ENCODE peak calls at places on chromosomes 2 and 18, in ten cellular contexts. G is PC-9, L is body of pancreas, M is amniotic stem cell, I is brain microvascular endothelial cell, T is posterior cingulate gyrus, P is aorta, N is GM13977, Y is cardiac fibroblast, Z is caudate nucleus. E is an unnamed sample.

GRCh38 chr2:231568098-231568784 is 24.4 kb upstream of the TEX44 start:
- DNase-seq in T (peak; percentile 50), N (no peak), I (no peak), G (no peak), Y (no peak), M (no peak), P (no peak), Z (no peak), L (no peak), E (no peak)

GRCh38 chr18:76405761-76406356 is 89.2 kb downstream of the ZNF516 start:
- DNase-seq in Y (peak; percentile 79), P (peak; percentile 85), L (peak; percentile 66), I (peak; percentile 57), G (peak; percentile 21), Z (no peak), N (peak; percentile 72), M (no peak), T (no peak), E (peak; percentile 81)

GRCh38 chr2:240564571-240565266 is 3.6 kb upstream of the RNPEPL1 start:
- DNase-seq in T (no peak), Z (no peak), Y (peak; percentile 36), G (no peak), N (no peak), I (no peak), M (no peak), P (no peak), L (no peak), E (no peak)

GRCh38 chr2:40639294-40639693 is 187.4 kb upstream of the SLC8A1 start:
- DNase-seq in Y (no peak), N (no peak), Z (no peak), I (no peak), G (no peak), P (no peak), L (peak; percentile 6), M (no peak), T (no peak), E (peak; percentile 48)

GRCh38 chr2:181627545-181627944 is 29.4 kb downstream of the CERKL start:
- DNase-seq in L (no peak), P (no peak), G (no peak), T (no peak), M (no peak), Y (peak; percentile 19), N (no peak), Z (no peak), I (peak; percentile 20), E (no peak)

GRCh38 chr2:241950878-241951331 is 81.4 kb downstream of the RTP5 start:
- DNase-seq in N (peak; percentile 91), P (peak; percentile 92), L (peak; percentile 80), G (peak; percentile 85), M (peak; percentile 31), Z (peak; percentile 33), T (peak; percentile 96), I (peak; percentile 65), Y (peak; percentile 71), E (peak; percentile 69)

GRCh38 chr18:42614619-42615293 is 500.7 kb downstream of the RIT2 start:
- DNase-seq in I (peak; percentile 82), M (no peak), T (no peak), L (no peak), N (no peak), P (no peak), Y (peak; percentile 80), G (no peak), Z (no peak), E (no peak)

GRCh38 chr2:227010433-227010832 is 153.6 kb downstream of the COL4A4 start:
- DNase-seq in G (no peak), N (no peak), I (peak; percentile 29), Y (peak; percentile 81), L (no peak), P (no peak), Z (no peak), M (no peak), T (no peak), E (no peak)

GRCh38 chr2:113078350-113078839 is 10.6 kb downstream of the IL1F10 start:
- DNase-seq in N (no peak), Y (peak; percentile 38), Z (no peak), L (peak; percentile 37), M (no peak), I (peak; percentile 16), T (no peak), G (peak; percentile 76), P (no peak), E (no peak)

GRCh38 chr18:48022021-48022420 is 91.6 kb upstream of the SMAD2 start:
- DNase-seq in Z (no peak), N (no peak), T (no peak), L (no peak), Y (no peak), I (no peak), M (no peak), G (no peak), P (peak; percentile 64), E (no peak)

GRCh38 chr2:71150082-71150816 is 19.8 kb downstream of the MPHOSPH10 start:
- DNase-seq in P (no peak), G (no peak), Y (no peak), N (no peak), I (no peak), Z (no peak), T (no peak), M (no peak), L (no peak), E (no peak)

GRCh38 chr18:41906528-41907256 is 48.3 kb upstream of the PIK3C3 start:
- DNase-seq in L (no peak), M (peak; percentile 31), Y (peak; percentile 71), G (no peak), P (no peak), I (peak; percentile 35), N (peak; percentile 60), T (no peak), Z (no peak), E (no peak)

GRCh38 chr2:10271946-10272345 is 30.8 kb upstream of the HPCAL1 start:
- DNase-seq in T (peak; percentile 38), L (peak; percentile 77), M (no peak), Y (no peak), G (no peak), I (no peak), N (no peak), Z (no peak), P (peak; percentile 71), E (peak; percentile 15)

GRCh38 chr2:160294339-160294803 is 94.3 kb upstream of the ITGB6 start:
- DNase-seq in N (no peak), T (no peak), M (no peak), G (no peak), L (peak; percentile 37), Y (peak; percentile 94), I (peak; percentile 85), P (peak; percentile 79), Z (no peak), E (peak; percentile 68)

GRCh38 chr2:162821176-162821575 is 17.4 kb downstream of the KCNH7 start:
- DNase-seq in I (peak; percentile 14), Y (peak; percentile 43), L (no peak), G (no peak), P (no peak), M (no peak), Z (no peak), N (no peak), T (no peak), E (no peak)

GRCh38 chr2:105239924-105240323 is 1.6 kb upstream of the GPR45 start:
- DNase-seq in I (peak; percentile 89), L (no peak), G (no peak), N (no peak), P (no peak), M (peak; percentile 78), Y (peak; percentile 88), Z (no peak), T (no peak), E (no peak)

GRCh38 chr2:200483729-200484198 is 26.1 kb downstream of the KCTD18 start:
- DNase-seq in I (no peak), Z (no peak), P (no peak), L (peak; percentile 78), T (no peak), M (no peak), Y (peak; percentile 39), N (peak; percentile 47), G (peak; percentile 66), E (no peak)